ENCODE peak calls at places on chromosome 7, in nine cellular contexts. G, P, X, J, S, T, W, A and Y are unnamed samples.
A peak's percentile ranks its signal among the peaks of the same experiment; 100 is the strongest.

GRCh38 chr7:142615508-142615907 is 133.8 kb upstream of the PRSS1 start:
- DNase-seq in G (no peak), P (no peak), X (no peak), J (no peak), S (no peak), T (no peak), W (no peak), A (no peak), Y (no peak)

GRCh38 chr7:100865372-100865911 is 1.7 kb upstream of the TRIP6 start:
- DNase-seq in G (no peak), P (no peak), X (peak; percentile 21), J (no peak), S (no peak), T (no peak), W (peak; percentile 64), A (no peak), Y (no peak)

GRCh38 chr7:51995780-51996179 is 679.2 kb upstream of the COBL start:
- DNase-seq in G (no peak), P (no peak), X (no peak), J (no peak), S (no peak), T (no peak), W (no peak), A (no peak), Y (no peak)

GRCh38 chr7:412313-412710 is 107.3 kb downstream of the PDGFA start:
- DNase-seq in G (peak; percentile 64), P (no peak), X (no peak), J (no peak), S (no peak), T (no peak), W (no peak), A (no peak), Y (no peak)

GRCh38 chr7:72123913-72124312 is 288.2 kb downstream of the CALN1 start:
- DNase-seq in G (no peak), P (no peak), X (no peak), J (no peak), S (no peak), T (no peak), W (no peak), A (no peak), Y (no peak)

GRCh38 chr7:158586499-158587191 is 978 bp downstream of the PTPRN2 start:
- DNase-seq in G (peak; percentile 73), P (no peak), X (no peak), J (no peak), S (no peak), T (no peak), W (no peak), A (no peak), Y (no peak)

GRCh38 chr7:69433086-69433485 is 165.2 kb upstream of the AUTS2 start:
- DNase-seq in G (no peak), P (no peak), X (no peak), J (no peak), S (no peak), T (no peak), W (no peak), A (no peak), Y (no peak)

GRCh38 chr7:108456845-108457540 is 757 bp upstream of the NRCAM start:
- DNase-seq in G (no peak), P (no peak), X (no peak), J (no peak), S (peak; percentile 7), T (no peak), W (no peak), A (no peak), Y (peak; percentile 10)

GRCh38 chr7:47266131-47266706 is 315.7 kb downstream of the TNS3 start:
- DNase-seq in G (peak; percentile 78), P (no peak), X (peak; percentile 64), J (peak; percentile 74), S (peak; percentile 45), T (peak; percentile 16), W (peak; percentile 69), A (peak; percentile 21), Y (peak; percentile 63)

GRCh38 chr7:71784180-71784579 is 628.0 kb downstream of the CALN1 start:
- DNase-seq in G (no peak), P (no peak), X (no peak), J (no peak), S (no peak), T (no peak), W (no peak), A (no peak), Y (no peak)

GRCh38 chr7:34837316-34837715 is 179.3 kb downstream of the NPSR1 start:
- DNase-seq in G (no peak), P (no peak), X (no peak), J (no peak), S (no peak), T (no peak), W (peak; percentile 62), A (no peak), Y (no peak)

GRCh38 chr7:21253740-21254687 is 173.9 kb upstream of the SP4 start:
- DNase-seq in G (no peak), P (no peak), X (peak; percentile 94), J (peak; percentile 87), S (no peak), T (peak; percentile 27), W (peak; percentile 78), A (peak; percentile 31), Y (peak; percentile 50)